ENCODE peak calls at places on chromosome 1, in five cellular contexts. E is lower leg skin, T is upper lobe of right lung, X is ureter, V is T47D. A is an unnamed sample.

GRCh38 chr1:13829152-13829769 is 129.3 kb downstream of the PRDM2 start:
- DNase-seq in E (no peak), T (peak; percentile 64), X (peak; percentile 77), V (no peak), A (no peak)

GRCh38 chr1:92340154-92340553 is 41.3 kb downstream of the RPAP2 start:
- DNase-seq in E (no peak), T (no peak), X (no peak), V (no peak), A (no peak)

GRCh38 chr1:67239738-67240137 is 67.9 kb upstream of the IL12RB2 start:
- DNase-seq in E (no peak), T (no peak), X (no peak), V (no peak), A (no peak)

GRCh38 chr1:101540161-101540560 is 303.3 kb downstream of the S1PR1 start:
- DNase-seq in E (no peak), T (no peak), X (no peak), V (no peak), A (no peak)

GRCh38 chr1:77557053-77557452 is 125.4 kb downstream of the ZZZ3 start:
- DNase-seq in E (no peak), T (no peak), X (no peak), V (no peak), A (no peak)

GRCh38 chr1:30525980-30526651 is 197.3 kb downstream of the MATN1 start:
- DNase-seq in E (peak; percentile 90), T (peak; percentile 51), X (peak; percentile 49), V (no peak), A (no peak)

GRCh38 chr1:232921416-232921815 is 29.0 kb upstream of the NTPCR start:
- DNase-seq in E (no peak), T (no peak), X (no peak), V (no peak), A (no peak)

GRCh38 chr1:233364026-233364425 is 36.5 kb downstream of the MAP3K21 start:
- DNase-seq in E (no peak), T (no peak), X (no peak), V (no peak), A (no peak)

GRCh38 chr1:74699331-74699730 is 25.7 kb upstream of the ERICH3 start:
- DNase-seq in E (no peak), T (no peak), X (no peak), V (no peak), A (no peak)

GRCh38 chr1:154749078-154749760 is 120.9 kb downstream of the KCNN3 start:
- DNase-seq in E (no peak), T (no peak), X (no peak), V (no peak), A (peak; percentile 23)

GRCh38 chr1:90534116-90534515 is 183.0 kb downstream of the BARHL2 start:
- DNase-seq in E (no peak), T (no peak), X (no peak), V (no peak), A (no peak)

GRCh38 chr1:110647254-110647891 is 27.4 kb downstream of the KCNA3 start:
- DNase-seq in E (no peak), T (no peak), X (no peak), V (no peak), A (no peak)

GRCh38 chr1:46681333-46682034 is 9.8 kb downstream of the TEX38 start:
- DNase-seq in E (no peak), T (no peak), X (no peak), V (no peak), A (no peak)

GRCh38 chr1:205827623-205828022 is 14.6 kb upstream of the SLC41A1 start:
- DNase-seq in E (no peak), T (no peak), X (no peak), V (no peak), A (no peak)

GRCh38 chr1:227058321-227058751 is 118.2 kb downstream of the COQ8A start:
- DNase-seq in E (no peak), T (no peak), X (no peak), V (no peak), A (no peak)

GRCh38 chr1:182850319-182850718 is 11.2 kb downstream of the DHX9 start:
- DNase-seq in E (no peak), T (no peak), X (no peak), V (no peak), A (no peak)

GRCh38 chr1:38990401-38990745 is 703 bp upstream of the AKIRIN1 start:
- DNase-seq in E (no peak), T (no peak), X (no peak), V (no peak), A (peak; percentile 59)

GRCh38 chr1:168763031-168763430 is 34.0 kb upstream of the DPT start:
- DNase-seq in E (no peak), T (no peak), X (no peak), V (no peak), A (no peak)

GRCh38 chr1:108612496-108612895 is 48.4 kb downstream of the HENMT1 start:
- DNase-seq in E (no peak), T (no peak), X (no peak), V (no peak), A (peak; percentile 73)

GRCh38 chr1:96187027-96187426 is 534.6 kb upstream of the PTBP2 start:
- DNase-seq in E (no peak), T (no peak), X (no peak), V (no peak), A (no peak)

GRCh38 chr1:17281775-17282181 is 26.2 kb upstream of the PADI4 start:
- DNase-seq in E (no peak), T (peak; percentile 46), X (no peak), V (no peak), A (no peak)

GRCh38 chr1:179926494-179927205 is 28.0 kb upstream of the CEP350 start:
- DNase-seq in E (no peak), T (no peak), X (no peak), V (no peak), A (no peak)

GRCh38 chr1:41056907-41057306 is 35.4 kb upstream of the SLFNL1 start:
- DNase-seq in E (no peak), T (no peak), X (no peak), V (no peak), A (no peak)